ENCODE peak calls at places on chromosomes 7 and 10, in seven cellular contexts. O, P, C, I, Y, J and S are unnamed samples.

GRCh38 chr7:79051915-79052314 is 401.6 kb downstream of the MAGI2 start:
- DNase-seq in J (peak), Y (no peak), P (no peak), C (no peak), I (no peak), O (no peak), S (no peak)

GRCh38 chr10:71396714-71397339 is at the start of gene CDH23:
- DNase-seq in O (peak), Y (no peak), P (no peak), I (no peak), C (peak), J (no peak), S (no peak)

GRCh38 chr7:90345548-90346319 is 782 bp upstream of the GTPBP10 start:
- DNase-seq in I (peak), C (no peak), P (no peak), J (peak), Y (no peak), O (no peak), S (peak)

GRCh38 chr7:129831424-129832058 is 121.2 kb downstream of the UBE2H start:
- DNase-seq in P (no peak), O (no peak), I (no peak), J (peak), Y (peak), C (peak), S (no peak)

GRCh38 chr7:32347244-32347828 is 142.8 kb downstream of the LSM5 start:
- DNase-seq in J (peak), C (no peak), O (peak), Y (no peak), P (no peak), I (peak), S (peak)

GRCh38 chr10:95289003-95289920 is 1.5 kb downstream of the PDLIM1 start:
- DNase-seq in P (no peak), C (no peak), J (no peak), I (no peak), Y (no peak), O (no peak), S (peak)

GRCh38 chr10:53664620-53665019 is 892.0 kb upstream of the MBL2 start:
- DNase-seq in O (no peak), I (no peak), C (no peak), P (peak), J (no peak), Y (no peak), S (no peak)

GRCh38 chr7:47581821-47582747 is at the start of gene TNS3:
- DNase-seq in J (no peak), O (peak), P (no peak), Y (peak), I (no peak), C (peak), S (no peak)

GRCh38 chr10:28296023-28296422 is 6.8 kb downstream of the MPP7 start:
- DNase-seq in P (no peak), O (no peak), I (no peak), J (no peak), Y (no peak), C (no peak), S (no peak)

GRCh38 chr7:77326131-77326530 is 90.0 kb downstream of the GSAP start:
- DNase-seq in O (no peak), Y (no peak), I (no peak), J (peak), C (no peak), P (no peak), S (peak)

GRCh38 chr10:34727595-34728033 is 87.5 kb downstream of the PARD3 start:
- DNase-seq in Y (no peak), C (no peak), O (no peak), J (no peak), I (no peak), P (peak), S (no peak)

GRCh38 chr7:96136600-96137239 is 185.2 kb downstream of the SLC25A13 start:
- DNase-seq in P (no peak), I (no peak), Y (no peak), C (no peak), O (no peak), J (no peak), S (no peak)

GRCh38 chr10:132921818-132922807 is 20.3 kb downstream of the CFAP46 start:
- DNase-seq in C (no peak), P (no peak), I (no peak), O (peak), J (no peak), Y (no peak), S (no peak)

GRCh38 chr10:44864042-44864436 is 47.1 kb upstream of the TMEM72 start:
- DNase-seq in C (peak), J (no peak), Y (peak), I (no peak), O (no peak), P (no peak), S (no peak)

GRCh38 chr7:28432105-28432504 is 19.8 kb downstream of the CREB5 start:
- DNase-seq in Y (peak), I (no peak), J (no peak), P (no peak), C (no peak), O (no peak), S (no peak)

GRCh38 chr7:154953006-154953684 is 49.8 kb downstream of the PAXIP1 start:
- DNase-seq in P (peak), I (peak), Y (no peak), J (peak), C (peak), O (peak), S (peak)

GRCh38 chr7:157096286-157097055 is 42.3 kb upstream of the UBE3C start:
- DNase-seq in C (no peak), O (no peak), P (no peak), J (no peak), Y (no peak), I (no peak), S (no peak)

GRCh38 chr10:112585052-112585451 is 138.0 kb downstream of the VTI1A start:
- DNase-seq in C (no peak), P (no peak), O (no peak), I (no peak), J (peak), Y (peak), S (no peak)

GRCh38 chr7:15554744-15555143 is 7.1 kb downstream of the AGMO start:
- DNase-seq in I (no peak), J (no peak), O (no peak), Y (no peak), C (no peak), P (no peak), S (no peak)

GRCh38 chr7:15554081-15554480 is 7.7 kb downstream of the AGMO start:
- DNase-seq in C (no peak), I (no peak), Y (no peak), O (no peak), P (no peak), J (peak), S (no peak)

GRCh38 chr7:15557186-15557585 is 4.6 kb downstream of the AGMO start:
- DNase-seq in Y (no peak), J (no peak), I (no peak), O (no peak), P (no peak), C (no peak), S (no peak)

GRCh38 chr7:15556706-15557105 is 5.1 kb downstream of the AGMO start:
- DNase-seq in I (no peak), J (no peak), P (no peak), Y (no peak), C (no peak), O (no peak), S (no peak)

DNA sequence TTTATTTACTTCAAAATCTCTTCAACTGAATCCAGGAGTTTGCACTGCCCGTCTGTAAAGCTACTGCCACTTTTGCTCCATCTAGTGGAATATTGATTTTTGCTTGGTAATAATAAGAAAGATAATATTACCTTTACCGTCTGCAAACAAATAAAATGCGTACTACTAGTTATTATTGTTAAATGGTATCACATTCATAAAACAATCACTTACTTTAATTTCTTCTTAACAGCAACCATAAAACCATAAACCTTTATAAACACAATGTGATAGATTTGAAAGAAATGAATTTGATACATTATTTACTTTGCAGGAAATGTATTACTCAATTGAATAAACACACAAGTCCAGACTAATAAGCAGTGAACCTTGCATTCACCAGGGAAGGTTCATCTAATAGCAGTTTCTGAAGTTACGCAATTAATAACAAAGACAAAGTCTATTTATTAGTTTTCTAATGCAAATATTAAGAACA is 6.4 kb downstream of the AGMO start:
- DNase-seq in J (peak), Y (no peak), O (no peak), P (no peak), C (no peak), I (no peak), S (no peak)
- TF ChIP-seq CTCF in J (peak), Y (no peak), O (peak), P (no peak), C (no peak), I (no peak), S (no peak)

GRCh38 chr10:109207361-109207760 is 716.0 kb downstream of the XPNPEP1 start:
- DNase-seq in J (no peak), I (no peak), P (no peak), Y (no peak), C (no peak), O (no peak), S (no peak)
- H3K4me3 ChIP-seq in J (no peak), I (no peak), P (no peak), Y (no peak), C (no peak), O (no peak), S (no peak)

DNA sequence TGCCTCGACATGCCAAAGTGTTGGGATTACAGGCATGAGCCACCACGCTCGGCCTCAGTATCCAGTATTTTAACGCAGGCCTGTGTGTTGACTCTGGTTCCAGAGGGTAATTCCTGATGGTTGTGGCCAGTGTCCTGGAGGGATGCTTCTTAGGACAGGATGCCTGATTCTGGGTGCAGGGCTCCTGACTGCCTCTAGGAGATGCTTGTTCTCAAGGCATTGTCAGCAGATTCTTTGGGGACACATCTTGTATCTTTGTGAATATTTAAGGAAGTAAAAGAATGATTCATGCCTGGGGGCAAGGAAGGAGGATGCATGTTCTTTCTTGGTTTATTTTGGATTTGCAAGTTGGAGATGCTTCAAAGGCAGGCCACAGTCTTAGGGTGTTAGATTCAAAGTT is 2.2 kb downstream of the ZDHHC4 start:
- DNase-seq in Y (no peak), O (no peak), C (no peak), P (no peak), I (peak), J (peak), S (peak)
- TF ChIP-seq CTCF in Y (no peak), O (no peak), C (no peak), P (no peak), I (peak), J (peak), S (peak)

DNA sequence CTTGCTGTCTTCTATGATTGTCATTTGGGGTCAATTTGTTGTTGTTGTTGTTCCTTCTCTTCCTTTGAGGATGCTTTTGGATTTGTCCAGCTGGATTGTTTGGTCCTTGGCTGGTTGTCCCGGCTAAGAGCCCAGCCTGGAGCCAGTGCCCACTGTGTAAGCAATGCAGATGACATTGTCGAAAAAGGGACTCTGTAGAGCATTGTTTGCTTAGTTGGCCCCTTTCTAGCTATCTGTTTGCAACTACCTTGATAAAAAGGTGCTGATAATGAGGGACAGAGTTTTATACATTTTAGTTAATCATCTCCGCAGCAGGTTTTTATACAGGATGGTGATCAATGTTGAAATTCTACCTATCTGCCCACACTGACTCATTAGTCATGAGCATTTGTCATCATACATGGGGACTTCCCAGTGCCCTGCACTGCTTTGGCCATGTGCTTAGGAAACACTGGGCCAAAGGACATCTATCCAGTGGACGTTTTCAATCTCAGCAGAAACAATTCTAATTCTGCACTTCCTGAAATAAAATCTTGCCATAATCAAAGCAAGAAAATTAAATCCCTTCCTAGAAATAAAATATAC is 311.9 kb downstream of the GRM8 start:
- DNase-seq in J (no peak), P (no peak), I (no peak), Y (no peak), O (no peak), C (no peak), S (no peak)
- H3K4me3 ChIP-seq in J (no peak), P (no peak), I (no peak), Y (no peak), O (no peak), C (no peak), S (no peak)

DNA sequence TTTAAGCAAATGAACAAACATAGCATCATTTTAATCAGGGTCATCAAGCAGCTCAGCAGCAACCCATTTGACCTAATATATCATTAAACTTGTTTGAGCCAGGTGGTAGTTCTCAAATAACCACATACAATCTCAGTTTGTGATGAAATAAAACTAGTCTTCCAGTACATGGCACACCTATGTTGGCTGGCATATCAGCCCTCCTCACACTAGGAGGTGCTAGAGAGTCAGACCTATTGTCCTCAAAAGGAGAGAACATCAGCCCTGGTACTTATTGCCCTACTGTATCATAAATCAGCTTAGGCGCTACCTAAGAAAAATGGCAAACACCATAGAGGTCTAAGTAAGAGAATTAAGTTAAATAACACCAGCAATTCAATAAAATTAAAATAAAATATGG is 81.7 kb downstream of the CABCOCO1 start:
- DNase-seq in O (peak), P (no peak), J (no peak), C (no peak), I (peak), Y (no peak), S (peak)
- TF ChIP-seq CTCF in O (peak), P (no peak), J (peak), C (no peak), I (peak), Y (peak), S (peak)